ENCODE peak calls at places on chromosomes 1 and 21, in six cellular contexts. One of them, this sample, is unnamed.
A peak's percentile ranks its signal among the peaks of the same experiment; 100 is the strongest.

GRCh38 chr1:223669003-223669402 is 3.5 kb upstream of the CAPN8 start:
- DNase-seq in neuronal stem cell: no peak
- DNase-seq in mesenchymal stem cell: no peak
- DNase-seq in H1: no peak
- DNase-seq in IMR-90: no peak
- DNase-seq in H9: no peak
- DNase-seq in this sample: no peak

GRCh38 chr21:45074048-45074817 is at the start of gene ADARB1:
- DNase-seq in IMR-90: peak; percentile 56
- DNase-seq in neuronal stem cell: peak; percentile 72
- DNase-seq in H1: no peak
- DNase-seq in H9: peak; percentile 76
- DNase-seq in mesenchymal stem cell: peak; percentile 65
- DNase-seq in this sample: peak; percentile 72

GRCh38 chr1:192475329-192475728 is 100.2 kb upstream of the RGS1 start:
- DNase-seq in H9: no peak
- DNase-seq in neuronal stem cell: no peak
- DNase-seq in IMR-90: no peak
- DNase-seq in mesenchymal stem cell: no peak
- DNase-seq in H1: no peak
- DNase-seq in this sample: no peak

GRCh38 chr21:35050348-35051286 is 1.5 kb upstream of the RUNX1 start:
- DNase-seq in IMR-90: peak; percentile 70
- DNase-seq in H9: no peak
- DNase-seq in mesenchymal stem cell: peak; percentile 29
- DNase-seq in neuronal stem cell: no peak
- DNase-seq in H1: no peak
- DNase-seq in this sample: no peak

GRCh38 chr1:102891868-102892625 is 216.3 kb downstream of the COL11A1 start:
- DNase-seq in IMR-90: peak; percentile 87
- DNase-seq in H9: no peak
- DNase-seq in H1: no peak
- DNase-seq in mesenchymal stem cell: peak; percentile 70
- DNase-seq in neuronal stem cell: no peak
- DNase-seq in this sample: peak; percentile 43

GRCh38 chr1:2493691-2494322 is 17.7 kb downstream of the PLCH2 start:
- DNase-seq in H9: no peak
- DNase-seq in H1: no peak
- DNase-seq in IMR-90: no peak
- DNase-seq in mesenchymal stem cell: no peak
- DNase-seq in neuronal stem cell: no peak
- DNase-seq in this sample: no peak

GRCh38 chr1:206486995-206487788 is 16.9 kb downstream of the IKBKE start:
- DNase-seq in IMR-90: no peak
- DNase-seq in mesenchymal stem cell: no peak
- DNase-seq in neuronal stem cell: no peak
- DNase-seq in H9: no peak
- DNase-seq in H1: no peak
- DNase-seq in this sample: no peak

GRCh38 chr1:27572679-27573426 is 31.1 kb downstream of the AHDC1 start:
- DNase-seq in neuronal stem cell: no peak
- DNase-seq in H9: no peak
- DNase-seq in mesenchymal stem cell: peak; percentile 84
- DNase-seq in IMR-90: no peak
- DNase-seq in H1: no peak
- DNase-seq in this sample: no peak

GRCh38 chr1:55035904-55036303 is 3.4 kb upstream of the PCSK9 start:
- DNase-seq in mesenchymal stem cell: no peak
- DNase-seq in neuronal stem cell: no peak
- DNase-seq in H1: no peak
- DNase-seq in H9: no peak
- DNase-seq in IMR-90: no peak
- DNase-seq in this sample: no peak

GRCh38 chr21:42424848-42425602 is 21.3 kb downstream of the UBASH3A start:
- DNase-seq in mesenchymal stem cell: no peak
- DNase-seq in H1: no peak
- DNase-seq in neuronal stem cell: no peak
- DNase-seq in H9: no peak
- DNase-seq in IMR-90: no peak
- DNase-seq in this sample: no peak

GRCh38 chr1:151267760-151268159 is 13.2 kb downstream of the PSMD4 start:
- DNase-seq in H9: no peak
- DNase-seq in neuronal stem cell: no peak
- DNase-seq in mesenchymal stem cell: no peak
- DNase-seq in H1: no peak
- DNase-seq in IMR-90: peak; percentile 13
- DNase-seq in this sample: no peak

GRCh38 chr1:223811634-223812101 is 34.1 kb downstream of the TP53BP2 start:
- DNase-seq in H1: no peak
- DNase-seq in mesenchymal stem cell: peak; percentile 64
- DNase-seq in H9: no peak
- DNase-seq in IMR-90: peak; percentile 49
- DNase-seq in neuronal stem cell: no peak
- DNase-seq in this sample: no peak

GRCh38 chr1:116333171-116334014 is 39.7 kb upstream of the ATP1A1 start:
- DNase-seq in neuronal stem cell: no peak
- DNase-seq in H9: no peak
- DNase-seq in IMR-90: no peak
- DNase-seq in H1: no peak
- DNase-seq in mesenchymal stem cell: no peak
- DNase-seq in this sample: peak; percentile 68

GRCh38 chr1:41633764-41634163 is 149.3 kb upstream of the EDN2 start:
- DNase-seq in mesenchymal stem cell: no peak
- DNase-seq in H1: no peak
- DNase-seq in IMR-90: peak; percentile 32
- DNase-seq in H9: no peak
- DNase-seq in neuronal stem cell: no peak
- DNase-seq in this sample: no peak

GRCh38 chr1:238589843-238590435 is 699.2 kb upstream of the ZP4 start:
- DNase-seq in IMR-90: peak; percentile 57
- DNase-seq in mesenchymal stem cell: no peak
- DNase-seq in H9: no peak
- DNase-seq in H1: no peak
- DNase-seq in neuronal stem cell: no peak
- DNase-seq in this sample: peak; percentile 55

GRCh38 chr1:110800079-110800478 is 72.9 kb upstream of the CD53 start:
- DNase-seq in IMR-90: no peak
- DNase-seq in H1: no peak
- DNase-seq in mesenchymal stem cell: no peak
- DNase-seq in neuronal stem cell: no peak
- DNase-seq in H9: no peak
- DNase-seq in this sample: no peak

GRCh38 chr1:195709821-195710220 is 898.4 kb downstream of the KCNT2 start:
- DNase-seq in IMR-90: no peak
- DNase-seq in H9: no peak
- DNase-seq in H1: no peak
- DNase-seq in neuronal stem cell: no peak
- DNase-seq in mesenchymal stem cell: no peak
- DNase-seq in this sample: peak; percentile 8

GRCh38 chr1:26357121-26357602 is 3.2 kb upstream of the CRYBG2 start:
- DNase-seq in IMR-90: no peak
- DNase-seq in neuronal stem cell: no peak
- DNase-seq in H9: peak; percentile 31
- DNase-seq in mesenchymal stem cell: no peak
- DNase-seq in H1: no peak
- DNase-seq in this sample: no peak

GRCh38 chr1:184622136-184622823 is 132.4 kb downstream of the EDEM3 start:
- DNase-seq in neuronal stem cell: no peak
- DNase-seq in mesenchymal stem cell: peak; percentile 75
- DNase-seq in H9: no peak
- DNase-seq in IMR-90: peak; percentile 90
- DNase-seq in H1: no peak
- DNase-seq in this sample: no peak

GRCh38 chr1:97123717-97124446 is 402.3 kb downstream of the PTBP2 start:
- DNase-seq in H9: no peak
- DNase-seq in H1: no peak
- DNase-seq in IMR-90: no peak
- DNase-seq in neuronal stem cell: no peak
- DNase-seq in mesenchymal stem cell: peak; percentile 10
- DNase-seq in this sample: no peak

GRCh38 chr1:40564913-40565312 is 33.5 kb downstream of the ZNF684 start:
- DNase-seq in H9: no peak
- DNase-seq in neuronal stem cell: no peak
- DNase-seq in mesenchymal stem cell: no peak
- DNase-seq in H1: no peak
- DNase-seq in IMR-90: no peak
- DNase-seq in this sample: no peak

GRCh38 chr21:43930848-43931384 is 65.9 kb downstream of the AGPAT3 start:
- DNase-seq in IMR-90: no peak
- DNase-seq in neuronal stem cell: no peak
- DNase-seq in H1: no peak
- DNase-seq in H9: no peak
- DNase-seq in mesenchymal stem cell: no peak
- DNase-seq in this sample: no peak

GRCh38 chr21:43266534-43266933 is 97.7 kb downstream of the CRYAA start:
- DNase-seq in mesenchymal stem cell: peak; percentile 31
- DNase-seq in H9: no peak
- DNase-seq in neuronal stem cell: no peak
- DNase-seq in IMR-90: no peak
- DNase-seq in H1: no peak
- DNase-seq in this sample: peak; percentile 14

GRCh38 chr21:29261555-29262540 is 36.9 kb upstream of the BACH1 start:
- DNase-seq in mesenchymal stem cell: peak; percentile 26
- DNase-seq in H1: no peak
- DNase-seq in IMR-90: no peak
- DNase-seq in H9: no peak
- DNase-seq in neuronal stem cell: no peak
- DNase-seq in this sample: peak; percentile 82

GRCh38 chr1:43439121-43439581 is 14.6 kb downstream of the HYI start:
- DNase-seq in neuronal stem cell: no peak
- DNase-seq in mesenchymal stem cell: no peak
- DNase-seq in H1: no peak
- DNase-seq in IMR-90: no peak
- DNase-seq in H9: no peak
- DNase-seq in this sample: no peak
- H3K27ac ChIP-seq in neuronal stem cell: no peak overlapping the region
- H3K27ac ChIP-seq in mesenchymal stem cell: no peak overlapping the region
- H3K27ac ChIP-seq in H1: no peak overlapping the region
- H3K27ac ChIP-seq in IMR-90: no peak overlapping the region
- H3K27ac ChIP-seq in H9: no peak overlapping the region
- H3K27ac ChIP-seq in this sample: no peak overlapping the region

GRCh38 chr1:219160942-219161341 is 12.7 kb upstream of the LYPLAL1 start:
- DNase-seq in mesenchymal stem cell: no peak
- DNase-seq in IMR-90: no peak
- DNase-seq in neuronal stem cell: no peak
- DNase-seq in H9: no peak
- DNase-seq in H1: no peak
- DNase-seq in this sample: no peak

GRCh38 chr1:219159946-219160645 is 13.6 kb upstream of the LYPLAL1 start:
- DNase-seq in mesenchymal stem cell: no peak
- DNase-seq in neuronal stem cell: no peak
- DNase-seq in IMR-90: no peak
- DNase-seq in H9: no peak
- DNase-seq in H1: no peak
- DNase-seq in this sample: no peak

GRCh38 chr1:219161371-219161975 is 12.2 kb upstream of the LYPLAL1 start:
- DNase-seq in H9: no peak
- DNase-seq in mesenchymal stem cell: no peak
- DNase-seq in IMR-90: no peak
- DNase-seq in neuronal stem cell: no peak
- DNase-seq in H1: no peak
- DNase-seq in this sample: no peak

GRCh38 chr1:219163401-219163954 is 10.2 kb upstream of the LYPLAL1 start:
- DNase-seq in H9: no peak
- DNase-seq in H1: no peak
- DNase-seq in mesenchymal stem cell: no peak
- DNase-seq in IMR-90: no peak
- DNase-seq in neuronal stem cell: no peak
- DNase-seq in this sample: no peak
- H4K91ac ChIP-seq in H9: no peak overlapping the region
- H4K91ac ChIP-seq in H1: no peak overlapping the region
- H4K91ac ChIP-seq in mesenchymal stem cell: no peak overlapping the region
- H4K91ac ChIP-seq in IMR-90: no peak overlapping the region
- H4K91ac ChIP-seq in neuronal stem cell: no peak overlapping the region
- H4K91ac ChIP-seq in this sample: no peak overlapping the region

GRCh38 chr1:33288976-33289857 is 31.7 kb downstream of the A3GALT2 start:
- DNase-seq in IMR-90: no peak
- DNase-seq in neuronal stem cell: no peak
- DNase-seq in mesenchymal stem cell: no peak
- DNase-seq in H1: no peak
- DNase-seq in H9: no peak
- DNase-seq in this sample: no peak
- H3K27ac ChIP-seq in IMR-90: no peak overlapping the region
- H3K27ac ChIP-seq in neuronal stem cell: no peak overlapping the region
- H3K27ac ChIP-seq in mesenchymal stem cell: peak overlapping the region; percentile 7
- H3K27ac ChIP-seq in H1: no peak overlapping the region
- H3K27ac ChIP-seq in H9: no peak overlapping the region
- H3K27ac ChIP-seq in this sample: no peak overlapping the region

DNA sequence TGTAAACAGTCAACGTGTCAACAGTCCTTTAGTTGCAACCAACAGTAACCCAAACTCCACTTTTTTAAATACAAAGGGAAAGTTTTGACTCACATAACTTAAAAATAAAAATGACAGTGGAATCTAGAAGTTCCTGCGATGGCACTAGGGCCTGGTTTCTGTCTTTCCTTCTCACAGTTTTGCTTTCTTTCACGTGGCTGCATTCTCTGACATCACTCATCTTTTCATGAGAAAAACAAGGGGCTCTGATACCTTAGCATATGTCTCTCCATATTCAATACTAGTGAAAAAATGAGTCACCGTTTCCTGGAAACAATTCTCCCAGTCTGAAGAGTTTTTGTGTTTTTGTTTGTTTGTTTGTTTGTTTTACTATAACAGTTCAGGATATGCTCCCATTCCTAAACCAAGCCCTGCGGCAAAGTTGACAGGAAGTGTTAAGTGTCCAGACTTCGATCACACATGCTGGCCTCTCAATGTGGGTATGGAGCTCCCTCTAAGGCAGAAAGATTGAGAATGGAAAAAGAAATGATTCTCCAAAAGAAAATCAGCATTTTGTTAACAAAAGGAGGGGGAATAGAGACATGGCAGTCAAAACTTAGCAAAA is 483.3 kb downstream of the TTLL7 start:
- DNase-seq in IMR-90: no peak
- DNase-seq in H1: no peak
- DNase-seq in mesenchymal stem cell: peak; percentile 45
- DNase-seq in neuronal stem cell: no peak
- DNase-seq in H9: no peak
- DNase-seq in this sample: peak; percentile 62
- H4K91ac ChIP-seq in IMR-90: no peak overlapping the region
- H4K91ac ChIP-seq in H1: no peak overlapping the region
- H4K91ac ChIP-seq in mesenchymal stem cell: no peak overlapping the region
- H4K91ac ChIP-seq in neuronal stem cell: no peak overlapping the region
- H4K91ac ChIP-seq in H9: no peak overlapping the region
- H4K91ac ChIP-seq in this sample: no peak overlapping the region

DNA sequence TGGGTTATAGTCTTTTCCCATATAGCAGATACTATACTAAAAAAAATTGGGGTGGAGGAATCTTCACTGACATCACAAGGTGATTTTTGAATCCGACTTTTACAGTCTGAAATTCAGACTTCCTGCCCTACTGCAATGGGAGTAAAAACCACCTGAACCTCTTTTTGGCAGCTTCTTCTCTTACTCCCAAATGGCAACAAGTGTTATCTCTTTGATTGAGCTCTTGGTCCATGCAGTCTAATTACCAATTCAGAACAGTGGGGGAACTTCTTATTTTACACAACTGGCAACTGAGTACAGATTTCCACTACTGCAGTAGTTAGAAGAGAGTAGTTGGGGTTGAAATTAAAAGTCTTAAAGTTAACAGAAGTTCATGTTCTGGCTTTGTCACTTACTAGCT is 62.3 kb downstream of the MACF1 start:
- DNase-seq in mesenchymal stem cell: no peak
- DNase-seq in neuronal stem cell: no peak
- DNase-seq in H1: no peak
- DNase-seq in H9: no peak
- DNase-seq in IMR-90: no peak
- DNase-seq in this sample: no peak
- H3K27ac ChIP-seq in mesenchymal stem cell: no peak overlapping the region
- H3K27ac ChIP-seq in neuronal stem cell: no peak overlapping the region
- H3K27ac ChIP-seq in H1: no peak overlapping the region
- H3K27ac ChIP-seq in H9: no peak overlapping the region
- H3K27ac ChIP-seq in IMR-90: no peak overlapping the region
- H3K27ac ChIP-seq in this sample: no peak overlapping the region